ENCODE peak calls at places on chromosomes 2 and 18, in four cellular contexts. B, S, H and F are unnamed samples.

GRCh38 chr2:218009191-218010114 is 6.7 kb upstream of the TNS1 start:
- DNase-seq in B (no peak), S (no peak), H (no peak), F (no peak)

GRCh38 chr18:5543036-5543671 is 643 bp downstream of the EPB41L3 start:
- DNase-seq in B (peak; percentile 55), S (no peak), H (peak; percentile 88), F (no peak)

GRCh38 chr2:66305714-66306113 is 129.2 kb upstream of the MEIS1 start:
- DNase-seq in B (no peak), S (peak; percentile 30), H (no peak), F (peak; percentile 87)

GRCh38 chr2:3210257-3210656 is 167.4 kb downstream of the EIPR1 start:
- DNase-seq in B (no peak), S (no peak), H (no peak), F (no peak)

GRCh38 chr2:65316072-65316471 is 88.4 kb downstream of the ACTR2 start:
- DNase-seq in B (no peak), S (peak; percentile 34), H (no peak), F (no peak)

GRCh38 chr18:59547691-59548182 is 149.5 kb downstream of the CCBE1 start:
- DNase-seq in B (peak; percentile 51), S (no peak), H (no peak), F (no peak)

GRCh38 chr2:144382848-144383247 is 137.1 kb downstream of the ZEB2 start:
- DNase-seq in B (no peak), S (no peak), H (no peak), F (no peak)

GRCh38 chr18:3624818-3625716 is 175.1 kb downstream of the TGIF1 start:
- DNase-seq in B (no peak), S (peak; percentile 42), H (no peak), F (peak; percentile 61)

GRCh38 chr18:5155907-5156287 is 41.2 kb downstream of the AKAIN1 start:
- DNase-seq in B (no peak), S (no peak), H (no peak), F (no peak)

GRCh38 chr18:57230861-57231260 is 84.0 kb downstream of the BOD1L2 start:
- DNase-seq in B (no peak), S (no peak), H (no peak), F (no peak)

GRCh38 chr2:212619954-212620353 is 81.4 kb upstream of the ERBB4 start:
- DNase-seq in B (no peak), S (no peak), H (no peak), F (no peak)

GRCh38 chr2:39306626-39307025 is 62.9 kb upstream of the CDKL4 start:
- DNase-seq in B (no peak), S (no peak), H (no peak), F (no peak)

GRCh38 chr2:109685453-109685852 is 71.3 kb downstream of the SOWAHC start:
- DNase-seq in B (no peak), S (no peak), H (no peak), F (no peak)

GRCh38 chr2:174510583-174511189 is 23.9 kb upstream of the GPR155 start:
- DNase-seq in B (no peak), S (no peak), H (no peak), F (no peak)

GRCh38 chr2:98027955-98028593 is 32.3 kb upstream of the TMEM131 start:
- DNase-seq in B (no peak), S (no peak), H (no peak), F (no peak)

GRCh38 chr2:72689579-72690170 is 136.2 kb downstream of the EXOC6B start:
- DNase-seq in B (no peak), S (no peak), H (no peak), F (no peak)

GRCh38 chr2:145931836-145932352 is 1412.0 kb upstream of the ZEB2 start:
- DNase-seq in B (no peak), S (no peak), H (no peak), F (peak; percentile 33)

GRCh38 chr2:28430790-28431418 is 38.2 kb downstream of the FOSL2 start:
- DNase-seq in B (no peak), S (no peak), H (no peak), F (no peak)

GRCh38 chr2:237581751-237582746 is 8.5 kb downstream of the RAB17 start:
- DNase-seq in B (no peak), S (peak; percentile 19), H (peak; percentile 83), F (peak; percentile 87)

GRCh38 chr2:4018535-4018934 is 315.2 kb downstream of the DCDC2C start:
- DNase-seq in B (no peak), S (no peak), H (no peak), F (no peak)

GRCh38 chr2:221601376-221601775 is 29.3 kb upstream of the EPHA4 start:
- DNase-seq in B (no peak), S (no peak), H (no peak), F (no peak)

GRCh38 chr2:10228611-10229365 is 73.9 kb upstream of the HPCAL1 start:
- DNase-seq in B (no peak), S (peak; percentile 60), H (no peak), F (no peak)

GRCh38 chr18:61929881-61930640 is 37.3 kb upstream of the RNF152 start:
- DNase-seq in B (no peak), S (no peak), H (no peak), F (no peak)

GRCh38 chr2:232890536-232890895 is 20.5 kb downstream of the SNORC start:
- DNase-seq in B (no peak), S (no peak), H (peak; percentile 44), F (no peak)

GRCh38 chr2:181073896-181074295 is 93.5 kb downstream of the UBE2E3 start:
- DNase-seq in B (no peak), S (no peak), H (no peak), F (no peak)

GRCh38 chr2:137977790-137978189 is 13.5 kb downstream of the HNMT start:
- DNase-seq in B (no peak), S (no peak), H (peak; percentile 3), F (no peak)

GRCh38 chr2:32947076-32947483 is 327 bp downstream of the LTBP1 start:
- DNase-seq in B (no peak), S (peak; percentile 25), H (no peak), F (no peak)

DNA sequence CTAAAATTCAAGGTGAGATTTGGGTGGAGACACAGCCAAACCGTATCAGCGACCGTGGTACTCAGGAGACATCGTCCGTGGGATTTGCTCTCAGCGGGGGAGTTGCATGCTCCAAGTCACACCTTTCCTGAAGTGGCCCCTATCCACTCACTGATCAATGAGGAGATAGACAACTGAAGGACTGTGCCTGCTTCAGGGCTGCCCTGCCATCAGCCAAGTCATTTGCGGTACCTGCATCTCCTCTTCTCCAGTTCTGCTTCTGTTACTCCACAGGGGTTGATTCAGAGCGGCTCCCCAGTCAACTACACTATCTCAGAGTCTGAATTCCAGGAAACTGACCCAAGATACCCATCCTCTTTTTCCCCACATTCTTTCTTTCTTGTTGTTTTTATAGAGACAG is 184.1 kb downstream of the MREG start:
- DNase-seq in B (no peak), S (no peak), H (no peak), F (no peak)
- H3K27ac ChIP-seq in B (no peak overlapping the region), S (no peak overlapping the region), H (no peak overlapping the region), F (no peak overlapping the region)

DNA sequence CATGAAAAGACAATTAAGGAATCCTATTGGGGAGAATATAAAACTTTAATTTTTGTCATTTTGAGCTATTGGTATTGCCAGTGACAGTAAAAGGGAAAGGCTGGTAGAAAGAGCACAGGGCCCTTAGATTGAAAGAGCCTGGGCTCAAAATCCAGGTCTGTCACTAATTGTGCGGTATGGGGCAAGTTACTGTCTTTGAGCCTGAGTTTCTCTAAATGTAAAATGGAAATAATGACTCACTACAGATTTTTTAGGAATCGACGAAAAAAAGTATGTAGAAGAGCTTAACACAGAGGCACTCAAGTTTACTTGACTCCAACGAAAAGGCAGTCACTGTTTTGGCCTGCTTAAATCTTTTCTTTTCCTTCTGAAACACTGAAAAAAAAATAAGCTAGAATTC is 7.0 kb downstream of the NDUFV2 start:
- DNase-seq in B (no peak), S (no peak), H (no peak), F (no peak)
- H3K4me1 ChIP-seq in B (peaks cover 4% of the 10 kb centered on the region), S (peaks cover 81% of the 10 kb centered on the region), H (peaks cover 86% of the 10 kb centered on the region), F (no peaks in the 10 kb centered on the region)

DNA sequence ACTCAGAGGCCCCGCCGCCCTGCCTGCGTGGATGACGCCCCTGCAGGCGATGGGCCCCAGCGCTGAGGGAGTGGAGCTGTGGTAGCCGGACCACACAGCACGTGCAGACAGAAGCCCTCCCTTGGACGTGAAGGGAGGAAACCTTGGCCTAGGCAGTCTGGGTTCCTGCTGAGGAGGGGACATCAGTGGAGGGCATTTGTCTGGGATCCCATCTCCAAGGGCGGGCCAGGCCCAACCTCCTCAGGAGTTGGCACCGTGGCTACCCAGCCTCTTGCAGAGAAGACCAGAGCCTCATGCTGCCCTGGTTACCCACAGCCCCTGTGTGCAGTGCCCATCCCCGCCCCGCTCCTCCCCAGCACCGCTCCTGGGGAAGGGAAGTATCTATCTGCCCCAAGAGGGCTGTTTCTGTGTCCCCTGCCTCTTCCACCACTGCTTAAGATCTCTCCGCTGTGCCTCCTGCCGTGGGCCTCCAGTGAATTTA is 241.8 kb downstream of the KLHL29 start:
- DNase-seq in B (no peak), S (no peak), H (no peak), F (no peak)
- H3K9me3 ChIP-seq in B (no peaks in the 10 kb centered on the region), S (peaks cover 3% of the 10 kb centered on the region), H (peaks cover 4% of the 10 kb centered on the region), F (no peaks in the 10 kb centered on the region)

GRCh38 chr2:189803431-189803830 is 19.2 kb downstream of the PMS1 start:
- DNase-seq in B (no peak), S (no peak), H (no peak), F (no peak)
- H3K27ac ChIP-seq in B (no peak overlapping the region), S (no peak overlapping the region), H (no peak overlapping the region), F (no peak overlapping the region)

GRCh38 chr2:43168016-43168369 is 58.4 kb downstream of the ZFP36L2 start:
- DNase-seq in B (no peak), S (no peak), H (no peak), F (no peak)
- H3K4me1 ChIP-seq in B (no peaks in the 10 kb centered on the region), S (peaks cover 46% of the 10 kb centered on the region), H (peaks cover 45% of the 10 kb centered on the region), F (peaks cover 11% of the 10 kb centered on the region)

GRCh38 chr2:45261746-45262145 is 252.5 kb upstream of the SIX2 start:
- DNase-seq in B (no peak), S (no peak), H (no peak), F (no peak)

GRCh38 chr2:45263147-45263546 is 253.9 kb upstream of the SIX2 start:
- DNase-seq in B (no peak), S (no peak), H (no peak), F (no peak)

GRCh38 chr2:45267062-45267702 is 257.9 kb upstream of the SIX2 start:
- DNase-seq in B (no peak), S (no peak), H (no peak), F (no peak)

GRCh38 chr2:45265336-45265735 is 256.1 kb upstream of the SIX2 start:
- DNase-seq in B (no peak), S (no peak), H (no peak), F (peak; percentile 60)

DNA sequence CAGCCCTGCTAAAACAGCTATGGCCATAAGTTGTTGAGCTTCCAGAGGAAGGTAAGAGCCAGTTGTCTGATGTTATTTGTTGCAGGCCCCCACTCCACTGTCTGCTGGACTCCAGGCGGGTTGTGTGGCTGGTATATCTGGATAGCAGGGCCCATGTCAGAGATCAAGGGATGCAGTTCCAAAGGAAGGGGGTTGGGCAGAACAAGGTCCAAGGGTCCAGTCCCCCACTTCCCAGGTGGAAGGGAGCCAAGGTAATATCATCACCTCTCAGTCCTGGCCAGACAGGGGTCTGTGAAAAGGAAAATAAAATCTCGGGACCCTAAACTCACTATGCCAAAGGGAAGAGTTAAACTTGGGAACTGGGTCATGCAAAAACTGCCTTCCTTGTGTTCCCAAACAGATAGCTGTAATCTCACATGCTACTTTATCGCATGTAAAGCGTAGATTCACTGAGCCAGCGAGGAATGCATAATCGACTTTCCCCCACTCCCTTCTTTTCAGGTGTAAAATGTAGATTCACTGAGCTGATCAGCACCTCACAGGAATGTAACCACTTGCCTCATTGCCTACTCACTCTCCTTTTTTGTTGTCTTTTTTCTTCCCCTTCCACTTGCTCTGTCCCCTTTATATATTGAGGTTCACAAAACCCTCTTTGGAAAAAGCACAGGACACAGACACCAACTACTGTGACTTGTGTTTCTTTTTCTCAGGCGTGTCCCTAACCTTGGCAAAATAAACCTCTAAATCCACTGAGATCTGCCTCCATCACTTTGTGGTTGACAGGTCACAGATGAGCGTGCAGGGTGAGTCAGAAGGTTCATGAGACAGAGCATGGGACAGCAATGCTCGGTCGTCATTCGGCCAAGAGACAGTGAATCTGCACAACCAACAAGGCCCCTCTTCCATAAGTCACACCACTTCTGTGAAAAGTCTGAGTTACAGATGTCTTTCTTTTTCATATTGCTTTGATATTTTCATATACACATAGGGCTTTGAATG is 255.3 kb upstream of the SIX2 start:
- DNase-seq in B (no peak), S (no peak), H (no peak), F (no peak)
- H3K9me3 ChIP-seq in B (no peaks in the 10 kb centered on the region), S (no peaks in the 10 kb centered on the region), H (no peaks in the 10 kb centered on the region), F (no peaks in the 10 kb centered on the region)